ENCODE peak calls at places on chromosome 16, in nine cellular contexts. One of them, this sample, is unnamed.

GRCh38 chr16:57501492-57501891 is 15.2 kb upstream of the DOK4 start:
- DNase-seq in anterior cingulate cortex: no peak
- DNase-seq in T-helper 17 cell: no peak
- DNase-seq in effector CD8-positive, alpha-beta T cell: no peak
- DNase-seq in activated T-cell treated with anti-CD3 and anti-CD28 coated beads for 1 hour: no peak
- DNase-seq in CD4-positive, alpha-beta memory T cell: no peak
- DNase-seq in NCI-H1436: no peak
- DNase-seq in fibroblast of the aortic adventitia: no peak
- DNase-seq in stimulated activated CD8-positive, alpha-beta memory T cell treated with anti-CD3 and anti-CD28 coated beads, Interleukin-7, amount 100 ng/mL, for 48 hours: no peak
- DNase-seq in this sample: no peak

GRCh38 chr16:30351586-30352419 is 3.3 kb downstream of the CD2BP2 start:
- DNase-seq in anterior cingulate cortex: peak
- DNase-seq in T-helper 17 cell: no peak
- DNase-seq in effector CD8-positive, alpha-beta T cell: no peak
- DNase-seq in activated T-cell treated with anti-CD3 and anti-CD28 coated beads for 1 hour: no peak
- DNase-seq in CD4-positive, alpha-beta memory T cell: no peak
- DNase-seq in NCI-H1436: no peak
- DNase-seq in fibroblast of the aortic adventitia: peak
- DNase-seq in stimulated activated CD8-positive, alpha-beta memory T cell treated with anti-CD3 and anti-CD28 coated beads, Interleukin-7, amount 100 ng/mL, for 48 hours: no peak
- DNase-seq in this sample: no peak

GRCh38 chr16:89924298-89924924 is 1.3 kb downstream of the TUBB3 start:
- DNase-seq in anterior cingulate cortex: peak
- DNase-seq in T-helper 17 cell: no peak
- DNase-seq in effector CD8-positive, alpha-beta T cell: peak
- DNase-seq in activated T-cell treated with anti-CD3 and anti-CD28 coated beads for 1 hour: no peak
- DNase-seq in CD4-positive, alpha-beta memory T cell: peak
- DNase-seq in NCI-H1436: peak
- DNase-seq in fibroblast of the aortic adventitia: peak
- DNase-seq in stimulated activated CD8-positive, alpha-beta memory T cell treated with anti-CD3 and anti-CD28 coated beads, Interleukin-7, amount 100 ng/mL, for 48 hours: no peak
- DNase-seq in this sample: peak

GRCh38 chr16:10343124-10343760 is 42.6 kb upstream of the ATF7IP2 start:
- DNase-seq in anterior cingulate cortex: no peak
- DNase-seq in T-helper 17 cell: no peak
- DNase-seq in effector CD8-positive, alpha-beta T cell: no peak
- DNase-seq in activated T-cell treated with anti-CD3 and anti-CD28 coated beads for 1 hour: no peak
- DNase-seq in CD4-positive, alpha-beta memory T cell: no peak
- DNase-seq in NCI-H1436: no peak
- DNase-seq in fibroblast of the aortic adventitia: no peak
- DNase-seq in stimulated activated CD8-positive, alpha-beta memory T cell treated with anti-CD3 and anti-CD28 coated beads, Interleukin-7, amount 100 ng/mL, for 48 hours: no peak
- DNase-seq in this sample: no peak

GRCh38 chr16:79430129-79430789 is 170.3 kb downstream of the MAF start:
- DNase-seq in anterior cingulate cortex: no peak
- DNase-seq in T-helper 17 cell: no peak
- DNase-seq in effector CD8-positive, alpha-beta T cell: no peak
- DNase-seq in activated T-cell treated with anti-CD3 and anti-CD28 coated beads for 1 hour: no peak
- DNase-seq in CD4-positive, alpha-beta memory T cell: no peak
- DNase-seq in NCI-H1436: no peak
- DNase-seq in fibroblast of the aortic adventitia: no peak
- DNase-seq in stimulated activated CD8-positive, alpha-beta memory T cell treated with anti-CD3 and anti-CD28 coated beads, Interleukin-7, amount 100 ng/mL, for 48 hours: no peak
- DNase-seq in this sample: no peak

GRCh38 chr16:86300746-86301480 is 209.4 kb upstream of the FOXF1 start:
- DNase-seq in anterior cingulate cortex: no peak
- DNase-seq in T-helper 17 cell: no peak
- DNase-seq in effector CD8-positive, alpha-beta T cell: no peak
- DNase-seq in activated T-cell treated with anti-CD3 and anti-CD28 coated beads for 1 hour: no peak
- DNase-seq in CD4-positive, alpha-beta memory T cell: no peak
- DNase-seq in NCI-H1436: no peak
- DNase-seq in fibroblast of the aortic adventitia: no peak
- DNase-seq in stimulated activated CD8-positive, alpha-beta memory T cell treated with anti-CD3 and anti-CD28 coated beads, Interleukin-7, amount 100 ng/mL, for 48 hours: no peak
- DNase-seq in this sample: no peak

GRCh38 chr16:58027341-58028167 is 2.0 kb downstream of the MMP15 start:
- DNase-seq in anterior cingulate cortex: no peak
- DNase-seq in T-helper 17 cell: no peak
- DNase-seq in effector CD8-positive, alpha-beta T cell: no peak
- DNase-seq in activated T-cell treated with anti-CD3 and anti-CD28 coated beads for 1 hour: no peak
- DNase-seq in CD4-positive, alpha-beta memory T cell: no peak
- DNase-seq in NCI-H1436: no peak
- DNase-seq in fibroblast of the aortic adventitia: no peak
- DNase-seq in stimulated activated CD8-positive, alpha-beta memory T cell treated with anti-CD3 and anti-CD28 coated beads, Interleukin-7, amount 100 ng/mL, for 48 hours: no peak
- DNase-seq in this sample: no peak

GRCh38 chr16:8868272-8869211 is at the start of gene CARHSP1:
- DNase-seq in anterior cingulate cortex: peak
- DNase-seq in T-helper 17 cell: peak
- DNase-seq in effector CD8-positive, alpha-beta T cell: peak
- DNase-seq in activated T-cell treated with anti-CD3 and anti-CD28 coated beads for 1 hour: peak
- DNase-seq in CD4-positive, alpha-beta memory T cell: peak
- DNase-seq in NCI-H1436: peak
- DNase-seq in fibroblast of the aortic adventitia: peak
- DNase-seq in stimulated activated CD8-positive, alpha-beta memory T cell treated with anti-CD3 and anti-CD28 coated beads, Interleukin-7, amount 100 ng/mL, for 48 hours: peak
- DNase-seq in this sample: peak

GRCh38 chr16:56195151-56195550 is 3.9 kb downstream of the GNAO1 start:
- DNase-seq in anterior cingulate cortex: peak
- DNase-seq in T-helper 17 cell: no peak
- DNase-seq in effector CD8-positive, alpha-beta T cell: no peak
- DNase-seq in activated T-cell treated with anti-CD3 and anti-CD28 coated beads for 1 hour: no peak
- DNase-seq in CD4-positive, alpha-beta memory T cell: no peak
- DNase-seq in NCI-H1436: no peak
- DNase-seq in fibroblast of the aortic adventitia: no peak
- DNase-seq in stimulated activated CD8-positive, alpha-beta memory T cell treated with anti-CD3 and anti-CD28 coated beads, Interleukin-7, amount 100 ng/mL, for 48 hours: no peak
- DNase-seq in this sample: no peak

GRCh38 chr16:22092143-22092933 is at the start of gene VWA3A:
- DNase-seq in anterior cingulate cortex: peak
- DNase-seq in T-helper 17 cell: no peak
- DNase-seq in effector CD8-positive, alpha-beta T cell: no peak
- DNase-seq in activated T-cell treated with anti-CD3 and anti-CD28 coated beads for 1 hour: no peak
- DNase-seq in CD4-positive, alpha-beta memory T cell: no peak
- DNase-seq in NCI-H1436: no peak
- DNase-seq in fibroblast of the aortic adventitia: peak
- DNase-seq in stimulated activated CD8-positive, alpha-beta memory T cell treated with anti-CD3 and anti-CD28 coated beads, Interleukin-7, amount 100 ng/mL, for 48 hours: no peak
- DNase-seq in this sample: no peak

GRCh38 chr16:260326-260725 is 15.4 kb downstream of the RGS11 start:
- DNase-seq in anterior cingulate cortex: no peak
- DNase-seq in T-helper 17 cell: no peak
- DNase-seq in effector CD8-positive, alpha-beta T cell: no peak
- DNase-seq in activated T-cell treated with anti-CD3 and anti-CD28 coated beads for 1 hour: no peak
- DNase-seq in CD4-positive, alpha-beta memory T cell: peak
- DNase-seq in NCI-H1436: no peak
- DNase-seq in fibroblast of the aortic adventitia: no peak
- DNase-seq in stimulated activated CD8-positive, alpha-beta memory T cell treated with anti-CD3 and anti-CD28 coated beads, Interleukin-7, amount 100 ng/mL, for 48 hours: no peak
- DNase-seq in this sample: no peak

GRCh38 chr16:85659805-85660511 is 28.8 kb downstream of the GINS2 start:
- DNase-seq in anterior cingulate cortex: peak
- DNase-seq in T-helper 17 cell: peak
- DNase-seq in effector CD8-positive, alpha-beta T cell: peak
- DNase-seq in activated T-cell treated with anti-CD3 and anti-CD28 coated beads for 1 hour: peak
- DNase-seq in CD4-positive, alpha-beta memory T cell: peak
- DNase-seq in NCI-H1436: peak
- DNase-seq in fibroblast of the aortic adventitia: peak
- DNase-seq in stimulated activated CD8-positive, alpha-beta memory T cell treated with anti-CD3 and anti-CD28 coated beads, Interleukin-7, amount 100 ng/mL, for 48 hours: peak
- DNase-seq in this sample: peak

GRCh38 chr16:52078716-52079655 is 468.0 kb downstream of the TOX3 start:
- DNase-seq in anterior cingulate cortex: no peak
- DNase-seq in T-helper 17 cell: no peak
- DNase-seq in effector CD8-positive, alpha-beta T cell: no peak
- DNase-seq in activated T-cell treated with anti-CD3 and anti-CD28 coated beads for 1 hour: no peak
- DNase-seq in CD4-positive, alpha-beta memory T cell: no peak
- DNase-seq in NCI-H1436: no peak
- DNase-seq in fibroblast of the aortic adventitia: no peak
- DNase-seq in stimulated activated CD8-positive, alpha-beta memory T cell treated with anti-CD3 and anti-CD28 coated beads, Interleukin-7, amount 100 ng/mL, for 48 hours: no peak
- DNase-seq in this sample: no peak

GRCh38 chr16:89104930-89105571 is 11.4 kb downstream of the ACSF3 start:
- DNase-seq in anterior cingulate cortex: no peak
- DNase-seq in T-helper 17 cell: no peak
- DNase-seq in effector CD8-positive, alpha-beta T cell: no peak
- DNase-seq in activated T-cell treated with anti-CD3 and anti-CD28 coated beads for 1 hour: no peak
- DNase-seq in CD4-positive, alpha-beta memory T cell: no peak
- DNase-seq in NCI-H1436: no peak
- DNase-seq in fibroblast of the aortic adventitia: no peak
- DNase-seq in stimulated activated CD8-positive, alpha-beta memory T cell treated with anti-CD3 and anti-CD28 coated beads, Interleukin-7, amount 100 ng/mL, for 48 hours: no peak
- DNase-seq in this sample: no peak

GRCh38 chr16:48607056-48607825 is 2.7 kb downstream of the N4BP1 start:
- DNase-seq in anterior cingulate cortex: no peak
- DNase-seq in T-helper 17 cell: no peak
- DNase-seq in effector CD8-positive, alpha-beta T cell: no peak
- DNase-seq in activated T-cell treated with anti-CD3 and anti-CD28 coated beads for 1 hour: no peak
- DNase-seq in CD4-positive, alpha-beta memory T cell: no peak
- DNase-seq in NCI-H1436: no peak
- DNase-seq in fibroblast of the aortic adventitia: peak
- DNase-seq in stimulated activated CD8-positive, alpha-beta memory T cell treated with anti-CD3 and anti-CD28 coated beads, Interleukin-7, amount 100 ng/mL, for 48 hours: no peak
- DNase-seq in this sample: peak

GRCh38 chr16:27795992-27796614 is 246.2 kb downstream of the KATNIP start:
- DNase-seq in anterior cingulate cortex: no peak
- DNase-seq in T-helper 17 cell: no peak
- DNase-seq in effector CD8-positive, alpha-beta T cell: no peak
- DNase-seq in activated T-cell treated with anti-CD3 and anti-CD28 coated beads for 1 hour: no peak
- DNase-seq in CD4-positive, alpha-beta memory T cell: no peak
- DNase-seq in NCI-H1436: no peak
- DNase-seq in fibroblast of the aortic adventitia: peak
- DNase-seq in stimulated activated CD8-positive, alpha-beta memory T cell treated with anti-CD3 and anti-CD28 coated beads, Interleukin-7, amount 100 ng/mL, for 48 hours: no peak
- DNase-seq in this sample: no peak

GRCh38 chr16:68740628-68741346 is 3.7 kb downstream of the CDH1 start:
- DNase-seq in anterior cingulate cortex: no peak
- DNase-seq in T-helper 17 cell: no peak
- DNase-seq in effector CD8-positive, alpha-beta T cell: no peak
- DNase-seq in activated T-cell treated with anti-CD3 and anti-CD28 coated beads for 1 hour: no peak
- DNase-seq in CD4-positive, alpha-beta memory T cell: no peak
- DNase-seq in NCI-H1436: no peak
- DNase-seq in fibroblast of the aortic adventitia: no peak
- DNase-seq in stimulated activated CD8-positive, alpha-beta memory T cell treated with anti-CD3 and anti-CD28 coated beads, Interleukin-7, amount 100 ng/mL, for 48 hours: no peak
- DNase-seq in this sample: no peak

GRCh38 chr16:53974484-53975115 is 270.6 kb downstream of the FTO start:
- DNase-seq in anterior cingulate cortex: no peak
- DNase-seq in T-helper 17 cell: no peak
- DNase-seq in effector CD8-positive, alpha-beta T cell: no peak
- DNase-seq in activated T-cell treated with anti-CD3 and anti-CD28 coated beads for 1 hour: no peak
- DNase-seq in CD4-positive, alpha-beta memory T cell: no peak
- DNase-seq in NCI-H1436: no peak
- DNase-seq in fibroblast of the aortic adventitia: peak
- DNase-seq in stimulated activated CD8-positive, alpha-beta memory T cell treated with anti-CD3 and anti-CD28 coated beads, Interleukin-7, amount 100 ng/mL, for 48 hours: no peak
- DNase-seq in this sample: no peak

GRCh38 chr16:79127768-79128167 is 472.8 kb downstream of the MAF start:
- DNase-seq in anterior cingulate cortex: no peak
- DNase-seq in T-helper 17 cell: no peak
- DNase-seq in effector CD8-positive, alpha-beta T cell: no peak
- DNase-seq in activated T-cell treated with anti-CD3 and anti-CD28 coated beads for 1 hour: no peak
- DNase-seq in CD4-positive, alpha-beta memory T cell: no peak
- DNase-seq in NCI-H1436: no peak
- DNase-seq in fibroblast of the aortic adventitia: no peak
- DNase-seq in stimulated activated CD8-positive, alpha-beta memory T cell treated with anti-CD3 and anti-CD28 coated beads, Interleukin-7, amount 100 ng/mL, for 48 hours: no peak
- DNase-seq in this sample: no peak

GRCh38 chr16:57781741-57782606 is 20.3 kb downstream of the KIFC3 start:
- DNase-seq in anterior cingulate cortex: no peak
- DNase-seq in T-helper 17 cell: no peak
- DNase-seq in effector CD8-positive, alpha-beta T cell: no peak
- DNase-seq in activated T-cell treated with anti-CD3 and anti-CD28 coated beads for 1 hour: no peak
- DNase-seq in CD4-positive, alpha-beta memory T cell: no peak
- DNase-seq in NCI-H1436: no peak
- DNase-seq in fibroblast of the aortic adventitia: peak
- DNase-seq in stimulated activated CD8-positive, alpha-beta memory T cell treated with anti-CD3 and anti-CD28 coated beads, Interleukin-7, amount 100 ng/mL, for 48 hours: no peak
- DNase-seq in this sample: no peak

GRCh38 chr16:14576069-14576468 is 54.0 kb downstream of the PARN start:
- DNase-seq in anterior cingulate cortex: no peak
- DNase-seq in T-helper 17 cell: no peak
- DNase-seq in effector CD8-positive, alpha-beta T cell: no peak
- DNase-seq in activated T-cell treated with anti-CD3 and anti-CD28 coated beads for 1 hour: no peak
- DNase-seq in CD4-positive, alpha-beta memory T cell: no peak
- DNase-seq in NCI-H1436: no peak
- DNase-seq in fibroblast of the aortic adventitia: no peak
- DNase-seq in stimulated activated CD8-positive, alpha-beta memory T cell treated with anti-CD3 and anti-CD28 coated beads, Interleukin-7, amount 100 ng/mL, for 48 hours: no peak
- DNase-seq in this sample: no peak

GRCh38 chr16:28865289-28865688 is 1.6 kb downstream of the SH2B1 start:
- DNase-seq in anterior cingulate cortex: no peak
- DNase-seq in T-helper 17 cell: no peak
- DNase-seq in effector CD8-positive, alpha-beta T cell: no peak
- DNase-seq in activated T-cell treated with anti-CD3 and anti-CD28 coated beads for 1 hour: no peak
- DNase-seq in CD4-positive, alpha-beta memory T cell: no peak
- DNase-seq in NCI-H1436: no peak
- DNase-seq in fibroblast of the aortic adventitia: no peak
- DNase-seq in stimulated activated CD8-positive, alpha-beta memory T cell treated with anti-CD3 and anti-CD28 coated beads, Interleukin-7, amount 100 ng/mL, for 48 hours: no peak
- DNase-seq in this sample: no peak

GRCh38 chr16:78985736-78986605 is 614.6 kb downstream of the MAF start:
- DNase-seq in anterior cingulate cortex: no peak
- DNase-seq in T-helper 17 cell: no peak
- DNase-seq in effector CD8-positive, alpha-beta T cell: no peak
- DNase-seq in activated T-cell treated with anti-CD3 and anti-CD28 coated beads for 1 hour: no peak
- DNase-seq in CD4-positive, alpha-beta memory T cell: no peak
- DNase-seq in NCI-H1436: no peak
- DNase-seq in fibroblast of the aortic adventitia: no peak
- DNase-seq in stimulated activated CD8-positive, alpha-beta memory T cell treated with anti-CD3 and anti-CD28 coated beads, Interleukin-7, amount 100 ng/mL, for 48 hours: no peak
- DNase-seq in this sample: no peak

GRCh38 chr16:8647721-8648318 is 26.3 kb downstream of the METTL22 start:
- DNase-seq in anterior cingulate cortex: no peak
- DNase-seq in T-helper 17 cell: no peak
- DNase-seq in effector CD8-positive, alpha-beta T cell: no peak
- DNase-seq in activated T-cell treated with anti-CD3 and anti-CD28 coated beads for 1 hour: no peak
- DNase-seq in CD4-positive, alpha-beta memory T cell: no peak
- DNase-seq in NCI-H1436: no peak
- DNase-seq in fibroblast of the aortic adventitia: no peak
- DNase-seq in stimulated activated CD8-positive, alpha-beta memory T cell treated with anti-CD3 and anti-CD28 coated beads, Interleukin-7, amount 100 ng/mL, for 48 hours: no peak
- DNase-seq in this sample: no peak

GRCh38 chr16:82767808-82768207 is 141.0 kb downstream of the CDH13 start:
- DNase-seq in anterior cingulate cortex: no peak
- DNase-seq in T-helper 17 cell: no peak
- DNase-seq in effector CD8-positive, alpha-beta T cell: no peak
- DNase-seq in activated T-cell treated with anti-CD3 and anti-CD28 coated beads for 1 hour: no peak
- DNase-seq in CD4-positive, alpha-beta memory T cell: no peak
- DNase-seq in NCI-H1436: no peak
- DNase-seq in fibroblast of the aortic adventitia: no peak
- DNase-seq in stimulated activated CD8-positive, alpha-beta memory T cell treated with anti-CD3 and anti-CD28 coated beads, Interleukin-7, amount 100 ng/mL, for 48 hours: no peak
- DNase-seq in this sample: no peak

GRCh38 chr16:49130397-49130796 is 151.2 kb downstream of the CBLN1 start:
- DNase-seq in anterior cingulate cortex: no peak
- DNase-seq in T-helper 17 cell: no peak
- DNase-seq in effector CD8-positive, alpha-beta T cell: no peak
- DNase-seq in activated T-cell treated with anti-CD3 and anti-CD28 coated beads for 1 hour: no peak
- DNase-seq in CD4-positive, alpha-beta memory T cell: no peak
- DNase-seq in NCI-H1436: no peak
- DNase-seq in fibroblast of the aortic adventitia: no peak
- DNase-seq in stimulated activated CD8-positive, alpha-beta memory T cell treated with anti-CD3 and anti-CD28 coated beads, Interleukin-7, amount 100 ng/mL, for 48 hours: no peak
- DNase-seq in this sample: no peak

GRCh38 chr16:85227924-85228462 is 115.7 kb upstream of the CIBAR2 start:
- DNase-seq in anterior cingulate cortex: no peak
- DNase-seq in T-helper 17 cell: no peak
- DNase-seq in effector CD8-positive, alpha-beta T cell: no peak
- DNase-seq in activated T-cell treated with anti-CD3 and anti-CD28 coated beads for 1 hour: no peak
- DNase-seq in CD4-positive, alpha-beta memory T cell: no peak
- DNase-seq in NCI-H1436: no peak
- DNase-seq in fibroblast of the aortic adventitia: peak
- DNase-seq in stimulated activated CD8-positive, alpha-beta memory T cell treated with anti-CD3 and anti-CD28 coated beads, Interleukin-7, amount 100 ng/mL, for 48 hours: no peak
- DNase-seq in this sample: no peak

GRCh38 chr16:49452108-49452507 is 78.5 kb downstream of the C16orf78 start:
- DNase-seq in anterior cingulate cortex: no peak
- DNase-seq in T-helper 17 cell: no peak
- DNase-seq in effector CD8-positive, alpha-beta T cell: no peak
- DNase-seq in activated T-cell treated with anti-CD3 and anti-CD28 coated beads for 1 hour: no peak
- DNase-seq in CD4-positive, alpha-beta memory T cell: no peak
- DNase-seq in NCI-H1436: no peak
- DNase-seq in fibroblast of the aortic adventitia: no peak
- DNase-seq in stimulated activated CD8-positive, alpha-beta memory T cell treated with anti-CD3 and anti-CD28 coated beads, Interleukin-7, amount 100 ng/mL, for 48 hours: no peak
- DNase-seq in this sample: no peak

GRCh38 chr16:70269471-70269870 is 17.7 kb upstream of the EXOSC6 start:
- DNase-seq in anterior cingulate cortex: no peak
- DNase-seq in T-helper 17 cell: no peak
- DNase-seq in effector CD8-positive, alpha-beta T cell: no peak
- DNase-seq in activated T-cell treated with anti-CD3 and anti-CD28 coated beads for 1 hour: no peak
- DNase-seq in CD4-positive, alpha-beta memory T cell: no peak
- DNase-seq in NCI-H1436: no peak
- DNase-seq in fibroblast of the aortic adventitia: no peak
- DNase-seq in stimulated activated CD8-positive, alpha-beta memory T cell treated with anti-CD3 and anti-CD28 coated beads, Interleukin-7, amount 100 ng/mL, for 48 hours: no peak
- DNase-seq in this sample: no peak

GRCh38 chr16:78563905-78564304 is 464.5 kb downstream of the WWOX start:
- DNase-seq in anterior cingulate cortex: no peak
- DNase-seq in T-helper 17 cell: no peak
- DNase-seq in effector CD8-positive, alpha-beta T cell: no peak
- DNase-seq in activated T-cell treated with anti-CD3 and anti-CD28 coated beads for 1 hour: no peak
- DNase-seq in CD4-positive, alpha-beta memory T cell: no peak
- DNase-seq in NCI-H1436: peak
- DNase-seq in fibroblast of the aortic adventitia: no peak
- DNase-seq in stimulated activated CD8-positive, alpha-beta memory T cell treated with anti-CD3 and anti-CD28 coated beads, Interleukin-7, amount 100 ng/mL, for 48 hours: no peak
- DNase-seq in this sample: no peak

GRCh38 chr16:59527206-59527997 is 793.3 kb upstream of the GOT2 start:
- DNase-seq in anterior cingulate cortex: no peak
- DNase-seq in T-helper 17 cell: no peak
- DNase-seq in effector CD8-positive, alpha-beta T cell: no peak
- DNase-seq in activated T-cell treated with anti-CD3 and anti-CD28 coated beads for 1 hour: no peak
- DNase-seq in CD4-positive, alpha-beta memory T cell: no peak
- DNase-seq in NCI-H1436: no peak
- DNase-seq in fibroblast of the aortic adventitia: no peak
- DNase-seq in stimulated activated CD8-positive, alpha-beta memory T cell treated with anti-CD3 and anti-CD28 coated beads, Interleukin-7, amount 100 ng/mL, for 48 hours: no peak
- DNase-seq in this sample: no peak

This sample was measured in stimulated activated naive CD4-positive, alpha-beta T cell.